ENCODE peak calls at places on chromosomes 1 and 21, in six cellular contexts. I is cardiac fibroblast, E is tibial artery, C is heart right ventricle, Y is tibial nerve, Q is GM06990. J is an unnamed sample.

GRCh38 chr1:42211224-42211623 is 46.7 kb upstream of the GUCA2A start:
- DNase-seq in I (peak), E (no peak), C (no peak), Y (no peak), Q (no peak), J (no peak)

GRCh38 chr1:206529425-206529824 is 22.1 kb downstream of the RASSF5 start:
- DNase-seq in I (no peak), E (no peak), C (no peak), Y (no peak), Q (no peak), J (no peak)

GRCh38 chr1:211704567-211704942 is 29.1 kb upstream of the NEK2 start:
- DNase-seq in I (no peak), E (no peak), C (no peak), Y (no peak), Q (no peak), J (no peak)

GRCh38 chr21:16514316-16514715 is 784.5 kb downstream of the USP25 start:
- DNase-seq in I (peak), E (no peak), C (no peak), Y (no peak), Q (no peak), J (no peak)

GRCh38 chr1:245894843-245895242 is 612.2 kb downstream of the SMYD3 start:
- DNase-seq in I (no peak), E (no peak), C (no peak), Y (no peak), Q (no peak), J (no peak)

GRCh38 chr21:45877821-45878469 is 103.6 kb upstream of the COL6A1 start:
- DNase-seq in I (peak), E (no peak), C (no peak), Y (no peak), Q (no peak), J (no peak)

GRCh38 chr1:31937300-31938183 is 626 bp downstream of the PTP4A2 start:
- DNase-seq in I (peak), E (peak), C (peak), Y (peak), Q (peak), J (peak)

GRCh38 chr1:222543817-222544216 is 4.1 kb downstream of the HHIPL2 start:
- DNase-seq in I (no peak), E (no peak), C (no peak), Y (no peak), Q (no peak), J (no peak)

GRCh38 chr1:109980324-109981127 is 4.0 kb upstream of the AHCYL1 start:
- DNase-seq in I (no peak), E (no peak), C (peak), Y (no peak), Q (no peak), J (no peak)

GRCh38 chr1:209576392-209576791 is 7.1 kb upstream of the CAMK1G start:
- DNase-seq in I (no peak), E (no peak), C (no peak), Y (no peak), Q (no peak), J (no peak)

GRCh38 chr1:24085546-24085945 is 26.4 kb downstream of the MYOM3 start:
- DNase-seq in I (peak), E (no peak), C (no peak), Y (no peak), Q (no peak), J (no peak)

GRCh38 chr1:70420320-70420719 is 9.3 kb downstream of the CTH start:
- DNase-seq in I (no peak), E (no peak), C (no peak), Y (no peak), Q (no peak), J (no peak)

GRCh38 chr1:5960336-5960735 is 31.9 kb downstream of the NPHP4 start:
- DNase-seq in I (no peak), E (peak), C (no peak), Y (no peak), Q (no peak), J (no peak)

GRCh38 chr1:194367121-194367520 is 1180.7 kb upstream of the B3GALT2 start:
- DNase-seq in I (no peak), E (no peak), C (no peak), Y (no peak), Q (no peak), J (no peak)

GRCh38 chr1:205504311-205505075 is at the start of gene CDK18:
- DNase-seq in I (no peak), E (peak), C (peak), Y (peak), Q (no peak), J (peak)

GRCh38 chr1:5333326-5333725 is 658.9 kb downstream of the NPHP4 start:
- DNase-seq in I (no peak), E (no peak), C (no peak), Y (no peak), Q (no peak), J (no peak)

GRCh38 chr1:42955311-42956063 is 3.2 kb downstream of the SLC2A1 start:
- DNase-seq in I (no peak), E (no peak), C (no peak), Y (no peak), Q (no peak), J (no peak)

GRCh38 chr1:119327066-119327435 is 41.5 kb upstream of the HAO2 start:
- DNase-seq in I (no peak), E (no peak), C (no peak), Y (no peak), Q (peak), J (no peak)

GRCh38 chr1:119330062-119330939 is 38.3 kb upstream of the HAO2 start:
- DNase-seq in I (no peak), E (no peak), C (no peak), Y (no peak), Q (no peak), J (no peak)

GRCh38 chr1:119326251-119326650 is 42.3 kb upstream of the HAO2 start:
- DNase-seq in I (no peak), E (no peak), C (no peak), Y (no peak), Q (no peak), J (no peak)

GRCh38 chr1:119329521-119329920 is 39.1 kb upstream of the HAO2 start:
- DNase-seq in I (no peak), E (no peak), C (no peak), Y (no peak), Q (no peak), J (no peak)

DNA sequence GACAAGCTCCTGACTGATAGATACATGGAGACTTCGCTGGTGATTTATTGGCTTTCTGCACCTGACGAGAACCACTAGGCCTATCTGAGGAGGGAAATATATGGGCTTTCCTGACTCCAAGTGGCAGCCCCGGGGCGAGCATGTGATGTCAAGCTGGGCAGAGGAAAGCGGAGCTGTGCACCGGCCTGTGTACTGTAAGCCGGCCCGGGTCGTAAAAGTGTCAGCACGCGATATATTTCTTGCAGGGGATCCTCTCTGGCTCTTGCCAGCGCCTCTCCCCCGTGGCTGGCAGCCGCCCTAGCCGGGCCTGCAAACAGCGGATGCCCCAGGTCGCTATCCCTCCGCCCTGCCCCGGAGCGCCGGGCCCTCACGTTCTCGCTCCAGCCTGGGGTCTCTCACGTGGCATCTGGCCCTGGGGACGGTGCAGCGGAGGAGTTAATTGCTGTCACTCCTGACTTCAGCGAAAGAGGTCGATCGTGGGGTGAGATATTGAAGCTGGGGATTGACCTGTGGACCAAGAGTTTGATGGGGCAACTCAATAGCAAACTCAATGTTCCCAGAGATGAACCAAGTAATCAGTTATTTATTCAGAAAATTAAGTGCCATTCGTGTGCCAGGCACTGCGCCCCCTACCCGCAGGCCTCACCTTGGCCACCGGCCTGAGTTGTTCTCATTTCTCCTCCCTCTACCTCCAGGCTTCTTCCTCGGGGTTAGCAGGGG is 41.0 kb upstream of the HAO2 start:
- DNase-seq in I (no peak), E (no peak), C (no peak), Y (no peak), Q (peak), J (no peak)
- H3K4me3 ChIP-seq in I (no peak), E (peak), C (peak), Y (peak), Q (peak), J (peak)

DNA sequence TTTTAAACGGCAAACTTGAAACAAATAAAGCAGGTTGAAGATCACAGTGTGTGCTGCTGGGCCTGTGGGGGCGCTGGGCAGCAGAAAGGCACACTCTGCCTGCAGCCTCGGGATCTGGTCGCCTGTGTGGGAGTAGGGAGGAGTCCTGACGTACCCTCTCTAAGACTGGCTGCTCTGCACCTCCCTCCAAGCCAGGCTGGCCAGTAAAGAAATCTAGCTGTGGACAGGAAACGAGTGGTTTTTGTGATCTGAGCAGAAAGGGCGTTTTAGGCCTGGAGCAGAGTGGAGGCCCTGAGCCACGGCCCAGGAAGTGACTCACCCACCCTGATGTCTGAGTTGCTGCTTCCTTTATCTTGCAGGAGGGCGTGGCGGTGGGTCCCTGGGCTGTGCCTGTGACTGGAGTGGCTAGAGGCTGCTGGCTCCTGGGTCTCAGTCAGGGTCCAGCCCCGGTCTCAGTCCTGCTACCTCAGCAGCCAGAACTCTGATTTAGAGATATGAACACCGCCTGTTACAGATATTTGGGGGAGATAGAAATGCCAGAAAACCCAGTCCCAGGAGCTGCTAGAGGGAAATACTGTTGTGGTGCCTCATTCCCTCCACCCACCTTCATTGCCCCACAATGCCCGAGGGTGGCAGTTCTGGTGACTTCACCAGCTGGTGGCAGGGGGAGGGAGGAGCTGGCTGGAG is 11.3 kb upstream of the S100A11 start:
- DNase-seq in I (peak), E (peak), C (peak), Y (peak), Q (peak), J (peak)
- H3K4me3 ChIP-seq in I (peak), E (peak), C (peak), Y (peak), Q (peak), J (peak)

GRCh38 chr1:46204406-46204742 is 1.2 kb downstream of the LURAP1 start:
- DNase-seq in I (no peak), E (peak), C (no peak), Y (no peak), Q (no peak), J (no peak)
- H3K4me3 ChIP-seq in I (no peak), E (peak), C (peak), Y (peak), Q (no peak), J (no peak)

GRCh38 chr1:202658766-202659165 is 51.5 kb downstream of the SYT2 start:
- DNase-seq in I (no peak), E (no peak), C (no peak), Y (no peak), Q (no peak), J (no peak)

GRCh38 chr1:202656057-202656456 is 54.2 kb downstream of the SYT2 start:
- DNase-seq in I (peak), E (no peak), C (no peak), Y (no peak), Q (no peak), J (no peak)

GRCh38 chr1:202659541-202659940 is 50.7 kb downstream of the SYT2 start:
- DNase-seq in I (no peak), E (no peak), C (no peak), Y (no peak), Q (no peak), J (no peak)

GRCh38 chr1:202658251-202658650 is 52.0 kb downstream of the SYT2 start:
- DNase-seq in I (no peak), E (no peak), C (no peak), Y (no peak), Q (no peak), J (no peak)

DNA sequence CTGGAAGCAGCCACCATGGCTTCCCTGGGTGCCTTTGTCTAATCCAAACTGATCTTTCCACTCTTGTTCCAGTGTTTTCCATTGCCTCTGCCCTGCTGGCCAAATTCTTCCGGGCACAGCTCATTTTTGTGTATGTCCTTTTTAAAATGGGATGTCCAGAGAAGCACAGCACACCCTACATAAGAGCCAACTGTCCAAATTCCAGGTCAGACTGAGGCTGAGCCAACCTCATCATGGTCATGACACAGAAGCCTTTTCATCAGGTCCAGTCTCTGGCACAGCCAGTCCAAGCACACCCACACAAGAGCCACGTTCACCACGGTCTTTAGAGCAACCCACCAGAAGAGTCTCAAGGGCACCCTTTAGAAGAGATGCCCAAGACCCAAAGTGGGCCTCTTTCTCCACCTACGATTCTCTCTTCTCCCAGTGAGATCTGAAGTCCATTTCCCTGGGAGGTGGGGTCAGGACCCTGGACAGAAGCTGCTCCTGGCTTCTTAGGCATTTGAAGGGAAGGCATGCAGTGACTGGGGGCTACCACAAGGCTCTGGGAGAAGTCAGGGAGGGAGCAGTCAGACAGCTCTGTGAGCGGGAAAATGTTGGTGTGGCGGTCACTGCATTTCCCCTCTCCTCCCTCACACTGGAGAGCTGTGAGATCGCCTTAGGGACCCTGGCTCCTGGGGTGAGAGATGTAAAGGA is 53.2 kb downstream of the SYT2 start:
- DNase-seq in I (peak), E (no peak), C (no peak), Y (no peak), Q (no peak), J (no peak)
- H3K4me3 ChIP-seq in I (no peak), E (no peak), C (no peak), Y (no peak), Q (no peak), J (no peak)

DNA sequence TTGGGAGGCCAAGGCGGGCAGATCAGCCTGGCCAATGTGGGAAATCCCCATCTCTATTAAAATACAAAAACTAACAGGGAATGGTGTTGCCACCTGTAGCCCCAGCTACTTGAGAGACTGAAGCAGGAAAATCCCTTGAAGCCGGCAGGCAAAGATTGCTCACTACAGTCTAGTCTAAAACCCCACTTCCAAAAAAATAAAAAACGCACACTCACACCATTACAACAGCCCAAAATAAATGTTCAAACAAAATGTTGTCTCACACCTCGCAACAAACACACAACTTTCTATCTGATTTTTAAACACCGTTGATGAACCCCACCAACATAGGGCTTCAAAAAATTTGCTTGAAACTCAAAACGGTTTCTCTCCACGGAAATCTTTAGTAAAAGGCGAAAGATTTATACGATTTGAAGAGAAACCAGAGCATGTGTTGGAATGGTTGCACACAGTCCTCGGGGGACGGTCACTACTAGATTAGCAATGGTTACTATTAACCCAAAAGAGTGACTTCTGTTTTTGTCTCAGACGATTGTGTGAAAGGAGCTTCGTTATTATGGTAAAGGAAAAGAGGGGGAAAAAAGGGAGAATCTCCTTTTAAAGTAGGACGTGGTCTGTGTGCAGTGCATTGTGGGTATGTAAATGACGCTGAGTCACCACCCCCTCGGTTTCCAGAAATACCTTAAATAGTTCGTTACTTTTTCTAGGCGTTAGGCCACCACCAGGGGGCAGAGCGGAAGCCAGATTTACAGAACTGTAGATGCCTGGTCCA is at the start of gene RNU5D-1:
- DNase-seq in I (peak), E (peak), C (peak), Y (peak), Q (peak), J (peak)
- H3K4me3 ChIP-seq in I (no peak), E (peak), C (peak), Y (peak), Q (peak), J (peak)

DNA sequence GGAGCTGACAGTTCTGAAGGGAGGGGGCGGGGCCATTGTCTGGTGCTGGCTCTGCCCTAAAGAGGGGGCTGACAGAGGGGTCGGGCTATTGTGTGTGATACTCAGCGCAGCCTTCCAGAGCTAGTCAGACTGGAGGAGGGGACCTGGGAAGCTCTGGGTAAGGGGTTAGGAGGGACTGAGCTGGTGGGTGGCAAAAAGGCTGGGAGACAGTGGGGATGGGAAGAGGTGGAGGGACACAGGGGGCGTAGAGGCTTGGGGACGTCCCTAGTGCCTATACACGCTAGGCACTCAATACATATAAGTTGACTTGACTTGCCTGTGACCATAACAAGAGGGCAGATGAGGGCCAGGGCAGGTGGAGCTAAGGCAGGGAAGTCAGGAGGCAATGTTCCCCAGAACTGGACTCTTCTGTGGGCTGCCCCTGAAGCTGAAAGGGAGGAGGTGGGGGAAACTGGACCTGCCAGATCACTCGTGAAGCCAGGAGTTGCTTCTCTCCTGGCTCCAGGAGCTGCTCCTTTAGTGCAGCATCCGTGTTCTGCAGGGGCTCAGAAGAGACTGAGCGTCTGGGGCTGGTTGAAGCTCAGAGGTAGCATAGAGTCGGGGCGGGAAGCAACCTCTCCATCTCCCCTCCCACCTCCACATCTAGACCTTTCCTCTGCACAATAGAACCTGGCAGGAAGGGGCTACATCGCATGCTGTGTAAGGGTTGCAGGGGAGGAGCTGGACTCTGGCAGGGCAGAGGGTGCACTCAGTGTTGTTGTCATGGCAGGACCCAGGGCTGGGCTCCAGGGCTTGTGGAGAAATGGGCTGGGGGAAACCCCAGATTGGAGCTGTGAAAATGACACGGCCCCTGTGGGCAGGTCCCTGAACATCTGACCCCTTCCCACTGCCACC is 3.0 kb upstream of the SEMA4A start:
- DNase-seq in I (no peak), E (no peak), C (no peak), Y (no peak), Q (no peak), J (no peak)
- H3K4me3 ChIP-seq in I (no peak), E (no peak), C (no peak), Y (no peak), Q (peak), J (no peak)